ENCODE peak calls at places on chromosomes 12 and 14, in five cellular contexts. One of them, this sample, is unnamed. For H3K27me3, the result is how much of the 10 kb centered on the place peaks cover.

GRCh38 chr12:19689801-19690472 is 250.6 kb downstream of the AEBP2 start:
- DNase-seq in cardiac muscle cell: no peak
- DNase-seq in BJ: no peak
- DNase-seq in heart right ventricle: no peak
- DNase-seq in IMR-90: no peak
- DNase-seq in this sample: no peak

GRCh38 chr14:80390911-80391310 is 179.6 kb upstream of the DIO2 start:
- DNase-seq in IMR-90: peak
- DNase-seq in BJ: no peak
- DNase-seq in heart right ventricle: no peak
- DNase-seq in cardiac muscle cell: no peak
- DNase-seq in this sample: no peak

GRCh38 chr12:78651755-78652154 is 212.8 kb upstream of the SYT1 start:
- DNase-seq in BJ: no peak
- DNase-seq in cardiac muscle cell: no peak
- DNase-seq in IMR-90: no peak
- DNase-seq in heart right ventricle: no peak
- DNase-seq in this sample: no peak

GRCh38 chr12:4271433-4272013 is 2.0 kb upstream of the CCND2 start:
- DNase-seq in BJ: no peak
- DNase-seq in heart right ventricle: no peak
- DNase-seq in IMR-90: no peak
- DNase-seq in cardiac muscle cell: peak
- DNase-seq in this sample: no peak

GRCh38 chr14:88974991-88975835 is 150.8 kb downstream of the TTC8 start:
- DNase-seq in IMR-90: no peak
- DNase-seq in BJ: no peak
- DNase-seq in cardiac muscle cell: no peak
- DNase-seq in heart right ventricle: no peak
- DNase-seq in this sample: no peak

GRCh38 chr14:32933943-32934890 is 4.5 kb upstream of the NPAS3 start:
- DNase-seq in IMR-90: no peak
- DNase-seq in BJ: no peak
- DNase-seq in heart right ventricle: peak
- DNase-seq in cardiac muscle cell: peak
- DNase-seq in this sample: peak

GRCh38 chr12:75115748-75116147 is 93.9 kb downstream of the KCNC2 start:
- DNase-seq in cardiac muscle cell: no peak
- DNase-seq in BJ: no peak
- DNase-seq in IMR-90: no peak
- DNase-seq in heart right ventricle: no peak
- DNase-seq in this sample: no peak

GRCh38 chr14:102931580-102932285 is 9.3 kb downstream of the AMN start:
- DNase-seq in heart right ventricle: no peak
- DNase-seq in IMR-90: no peak
- DNase-seq in BJ: no peak
- DNase-seq in cardiac muscle cell: no peak
- DNase-seq in this sample: no peak

GRCh38 chr12:52036587-52037171 is 14.6 kb upstream of the NR4A1 start:
- DNase-seq in IMR-90: peak
- DNase-seq in cardiac muscle cell: peak
- DNase-seq in heart right ventricle: peak
- DNase-seq in BJ: no peak
- DNase-seq in this sample: peak

GRCh38 chr12:40312982-40313576 is 88.3 kb downstream of the LRRK2 start:
- DNase-seq in heart right ventricle: no peak
- DNase-seq in BJ: no peak
- DNase-seq in IMR-90: peak
- DNase-seq in cardiac muscle cell: peak
- DNase-seq in this sample: no peak

GRCh38 chr14:34211732-34212131 is 250.3 kb downstream of the SPTSSA start:
- DNase-seq in cardiac muscle cell: no peak
- DNase-seq in BJ: no peak
- DNase-seq in IMR-90: no peak
- DNase-seq in heart right ventricle: no peak
- DNase-seq in this sample: peak

GRCh38 chr14:50823763-50824636 is 7.0 kb downstream of the NIN start:
- DNase-seq in cardiac muscle cell: no peak
- DNase-seq in heart right ventricle: no peak
- DNase-seq in BJ: no peak
- DNase-seq in IMR-90: no peak
- DNase-seq in this sample: no peak

GRCh38 chr12:49489154-49489553 is 49.7 kb upstream of the KCNH3 start:
- DNase-seq in heart right ventricle: no peak
- DNase-seq in cardiac muscle cell: no peak
- DNase-seq in BJ: no peak
- DNase-seq in IMR-90: no peak
- DNase-seq in this sample: no peak

GRCh38 chr12:3261782-3262359 is 184.7 kb downstream of the TSPAN9 start:
- DNase-seq in BJ: no peak
- DNase-seq in IMR-90: peak
- DNase-seq in cardiac muscle cell: no peak
- DNase-seq in heart right ventricle: no peak
- DNase-seq in this sample: no peak

GRCh38 chr14:63203618-63204406 is 431 bp upstream of the RHOJ start:
- DNase-seq in IMR-90: peak
- DNase-seq in BJ: peak
- DNase-seq in heart right ventricle: peak
- DNase-seq in cardiac muscle cell: peak
- DNase-seq in this sample: peak

GRCh38 chr14:82872494-82872893 is 1338.8 kb upstream of the SEL1L start:
- DNase-seq in BJ: no peak
- DNase-seq in IMR-90: no peak
- DNase-seq in cardiac muscle cell: no peak
- DNase-seq in heart right ventricle: no peak
- DNase-seq in this sample: no peak

GRCh38 chr14:72708708-72709475 is 185.0 kb downstream of the DPF3 start:
- DNase-seq in cardiac muscle cell: no peak
- DNase-seq in BJ: no peak
- DNase-seq in IMR-90: no peak
- DNase-seq in heart right ventricle: no peak
- DNase-seq in this sample: no peak

GRCh38 chr12:73973486-73973885 is 564.1 kb upstream of the ATXN7L3B start:
- DNase-seq in IMR-90: no peak
- DNase-seq in BJ: no peak
- DNase-seq in cardiac muscle cell: peak
- DNase-seq in heart right ventricle: no peak
- DNase-seq in this sample: no peak

GRCh38 chr14:94597788-94598187 is 14.4 kb upstream of the SERPINA3 start:
- DNase-seq in cardiac muscle cell: no peak
- DNase-seq in heart right ventricle: no peak
- DNase-seq in IMR-90: no peak
- DNase-seq in BJ: no peak
- DNase-seq in this sample: no peak

GRCh38 chr14:24076302-24076601 is 4.9 kb downstream of the CPNE6 start:
- DNase-seq in IMR-90: no peak
- DNase-seq in BJ: no peak
- DNase-seq in cardiac muscle cell: no peak
- DNase-seq in heart right ventricle: no peak
- DNase-seq in this sample: no peak

GRCh38 chr12:93322784-93323183 is 54.9 kb upstream of the NUDT4 start:
- DNase-seq in heart right ventricle: no peak
- DNase-seq in BJ: no peak
- DNase-seq in cardiac muscle cell: no peak
- DNase-seq in IMR-90: peak
- DNase-seq in this sample: no peak

GRCh38 chr14:86723254-86723624 is 1193.3 kb downstream of the FLRT2 start:
- DNase-seq in heart right ventricle: no peak
- DNase-seq in cardiac muscle cell: no peak
- DNase-seq in BJ: no peak
- DNase-seq in IMR-90: peak
- DNase-seq in this sample: no peak

GRCh38 chr12:11840350-11840749 is 190.9 kb downstream of the ETV6 start:
- DNase-seq in IMR-90: no peak
- DNase-seq in heart right ventricle: no peak
- DNase-seq in BJ: no peak
- DNase-seq in cardiac muscle cell: no peak
- DNase-seq in this sample: no peak

GRCh38 chr12:52171950-52172512 is 19.8 kb downstream of the KRT80 start:
- DNase-seq in BJ: no peak
- DNase-seq in cardiac muscle cell: no peak
- DNase-seq in IMR-90: peak
- DNase-seq in heart right ventricle: no peak
- DNase-seq in this sample: peak

GRCh38 chr12:53750812-53751335 is 905 bp downstream of the CISTR start:
- DNase-seq in cardiac muscle cell: peak
- DNase-seq in BJ: no peak
- DNase-seq in IMR-90: peak
- DNase-seq in heart right ventricle: peak
- DNase-seq in this sample: peak

GRCh38 chr12:53746592-53747491 is 4.9 kb downstream of the CISTR start:
- DNase-seq in heart right ventricle: peak
- DNase-seq in BJ: peak
- DNase-seq in IMR-90: peak
- DNase-seq in cardiac muscle cell: peak
- DNase-seq in this sample: peak

GRCh38 chr12:53749986-53750811 is 1.6 kb downstream of the CISTR start:
- DNase-seq in heart right ventricle: no peak
- DNase-seq in cardiac muscle cell: no peak
- DNase-seq in BJ: no peak
- DNase-seq in IMR-90: no peak
- DNase-seq in this sample: no peak

GRCh38 chr12:53751336-53752191 is at the start of gene CISTR:
- DNase-seq in heart right ventricle: peak
- DNase-seq in cardiac muscle cell: peak
- DNase-seq in BJ: no peak
- DNase-seq in IMR-90: no peak
- DNase-seq in this sample: no peak

GRCh38 chr12:53748072-53748840 is 3.5 kb downstream of the CISTR start:
- DNase-seq in BJ: no peak
- DNase-seq in heart right ventricle: no peak
- DNase-seq in cardiac muscle cell: no peak
- DNase-seq in IMR-90: no peak
- DNase-seq in this sample: no peak
- H3K27me3 ChIP-seq in BJ: half or more
- H3K27me3 ChIP-seq in heart right ventricle: under half
- H3K27me3 ChIP-seq in cardiac muscle cell: half or more
- H3K27me3 ChIP-seq in IMR-90: half or more
- H3K27me3 ChIP-seq in this sample: under half

GRCh38 chr12:57619434-57620244 is 8.4 kb downstream of the ARHGEF25 start:
- DNase-seq in IMR-90: no peak
- DNase-seq in BJ: no peak
- DNase-seq in heart right ventricle: peak
- DNase-seq in cardiac muscle cell: peak
- DNase-seq in this sample: peak
- H3K27me3 ChIP-seq in IMR-90: under half
- H3K27me3 ChIP-seq in BJ: under half
- H3K27me3 ChIP-seq in heart right ventricle: half or more
- H3K27me3 ChIP-seq in cardiac muscle cell: half or more
- H3K27me3 ChIP-seq in this sample: under half

DNA sequence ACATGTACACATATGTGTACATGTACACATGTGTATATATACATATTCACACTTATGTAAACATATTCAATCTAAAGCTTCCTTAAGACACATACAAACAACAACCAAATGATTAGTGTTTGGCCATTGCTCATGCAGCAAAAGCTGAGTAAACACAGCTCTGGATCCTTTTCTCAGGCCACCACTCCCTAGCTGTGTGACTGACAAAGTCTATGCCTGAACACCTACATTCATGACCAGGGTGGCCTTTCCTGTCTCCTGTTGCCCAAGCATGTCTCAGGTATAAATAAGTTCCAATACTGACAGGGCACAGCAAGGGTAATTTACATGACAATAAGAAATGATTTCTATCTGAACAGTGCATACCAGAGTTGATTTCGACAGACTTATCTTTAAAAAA is 1.4 kb upstream of the PTPRO start:
- DNase-seq in cardiac muscle cell: no peak
- DNase-seq in IMR-90: no peak
- DNase-seq in BJ: no peak
- DNase-seq in heart right ventricle: no peak
- DNase-seq in this sample: no peak
- H3K27me3 ChIP-seq in cardiac muscle cell: half or more
- H3K27me3 ChIP-seq in IMR-90: under half
- H3K27me3 ChIP-seq in BJ: under half
- H3K27me3 ChIP-seq in heart right ventricle: half or more
- H3K27me3 ChIP-seq in this sample: under half

GRCh38 chr14:101567252-101567651 is 6.0 kb downstream of the DIO3 start:
- DNase-seq in heart right ventricle: no peak
- DNase-seq in cardiac muscle cell: no peak
- DNase-seq in BJ: no peak
- DNase-seq in IMR-90: no peak
- DNase-seq in this sample: no peak
- H3K27me3 ChIP-seq in heart right ventricle: half or more
- H3K27me3 ChIP-seq in cardiac muscle cell: half or more
- H3K27me3 ChIP-seq in BJ: under half
- H3K27me3 ChIP-seq in IMR-90: half or more
- H3K27me3 ChIP-seq in this sample: half or more

GRCh38 chr12:109678732-109679131 is 34.9 kb upstream of the FAM222A start:
- DNase-seq in BJ: no peak
- DNase-seq in IMR-90: no peak
- DNase-seq in cardiac muscle cell: peak
- DNase-seq in heart right ventricle: no peak
- DNase-seq in this sample: peak
- H3K27me3 ChIP-seq in BJ: under half
- H3K27me3 ChIP-seq in IMR-90: under half
- H3K27me3 ChIP-seq in cardiac muscle cell: under half
- H3K27me3 ChIP-seq in heart right ventricle: under half
- H3K27me3 ChIP-seq in this sample: under half

DNA sequence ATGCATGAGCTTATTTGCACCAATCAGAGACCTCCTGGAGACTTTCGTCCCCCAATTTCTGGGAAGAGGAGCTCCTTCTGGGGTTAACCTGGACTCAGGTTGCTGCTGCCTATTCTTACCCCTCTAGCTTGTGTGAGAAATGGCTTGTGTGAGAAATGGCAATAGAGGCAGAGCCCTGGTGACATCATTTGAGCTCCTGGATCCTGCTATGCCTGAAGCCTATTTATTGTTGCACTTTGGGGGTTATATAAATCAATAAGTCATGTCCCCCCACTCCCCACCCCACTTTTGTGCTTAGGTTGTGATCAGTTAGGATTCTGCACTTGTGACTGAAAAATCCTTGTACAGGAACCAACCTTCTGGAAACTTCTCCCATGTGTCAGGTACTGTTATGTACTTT is 167.2 kb downstream of the ADCK1 start:
- DNase-seq in cardiac muscle cell: no peak
- DNase-seq in BJ: no peak
- DNase-seq in heart right ventricle: no peak
- DNase-seq in IMR-90: no peak
- DNase-seq in this sample: no peak
- H3K27me3 ChIP-seq in cardiac muscle cell: under half
- H3K27me3 ChIP-seq in BJ: under half
- H3K27me3 ChIP-seq in heart right ventricle: under half
- H3K27me3 ChIP-seq in IMR-90: under half
- H3K27me3 ChIP-seq in this sample: under half

DNA sequence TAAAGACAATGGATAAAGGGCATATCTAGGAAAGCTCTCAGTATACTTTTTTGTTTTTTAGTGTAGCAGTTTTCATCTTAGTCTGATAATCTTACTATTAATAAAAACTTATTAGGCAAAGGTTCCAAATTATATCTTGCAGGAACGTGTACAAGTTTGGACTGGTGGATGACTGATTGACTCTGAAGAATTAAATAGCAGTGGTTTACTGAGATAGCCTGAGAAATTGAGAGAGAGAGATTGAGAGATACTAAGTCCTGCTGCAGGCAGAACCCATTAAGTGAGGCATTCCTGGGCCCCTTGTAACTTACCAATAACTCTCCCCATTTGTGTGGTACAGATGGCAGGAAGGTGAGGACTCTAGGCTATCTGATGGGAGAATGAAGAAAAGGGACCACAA is 80.2 kb upstream of the SLC38A2 start:
- DNase-seq in cardiac muscle cell: no peak
- DNase-seq in BJ: no peak
- DNase-seq in heart right ventricle: no peak
- DNase-seq in IMR-90: no peak
- DNase-seq in this sample: no peak
- H3K27me3 ChIP-seq in cardiac muscle cell: under half
- H3K27me3 ChIP-seq in BJ: under half
- H3K27me3 ChIP-seq in heart right ventricle: under half
- H3K27me3 ChIP-seq in IMR-90: under half
- H3K27me3 ChIP-seq in this sample: under half